ENCODE peak calls at places on chromosomes 1 and 21, in seven cellular contexts. O, I, X, Q, U, N and V are unnamed samples. For H3K27me3, the result is how much of the 10 kb centered on the place peaks cover.

GRCh38 chr1:25706146-25707089 is 89.8 kb downstream of the MAN1C1 start:
- DNase-seq in I (peak), Q (no peak), O (no peak), U (no peak), X (no peak), N (no peak), V (no peak)

GRCh38 chr1:53557830-53558784 is 98.9 kb downstream of the DMRTB1 start:
- DNase-seq in N (no peak), I (no peak), O (no peak), U (no peak), X (peak), Q (no peak), V (no peak)

GRCh38 chr21:28393279-28393678 is 599.4 kb downstream of the LTN1 start:
- DNase-seq in Q (no peak), N (no peak), O (peak), U (no peak), X (no peak), I (no peak), V (no peak)

GRCh38 chr1:161171696-161172095 is 5.5 kb downstream of the PPOX start:
- DNase-seq in X (no peak), I (no peak), U (no peak), O (no peak), N (no peak), Q (no peak), V (no peak)

GRCh38 chr1:62382581-62382980 is 54.3 kb upstream of the USP1 start:
- DNase-seq in U (no peak), Q (no peak), N (no peak), I (no peak), O (no peak), X (no peak), V (no peak)

GRCh38 chr21:26425576-26425975 is 147.5 kb downstream of the CYYR1 start:
- DNase-seq in X (no peak), N (no peak), O (no peak), U (no peak), I (no peak), Q (no peak), V (no peak)

GRCh38 chr1:114610546-114611245 is 29.3 kb upstream of the BCAS2 start:
- DNase-seq in Q (peak), N (no peak), X (no peak), I (no peak), O (peak), U (no peak), V (no peak)

GRCh38 chr1:165467706-165468105 is 22.8 kb upstream of the RXRG start:
- DNase-seq in U (no peak), O (no peak), I (no peak), N (no peak), X (no peak), Q (no peak), V (no peak)

GRCh38 chr1:219544163-219544846 is 68.6 kb downstream of the ZC3H11B start:
- DNase-seq in U (no peak), O (no peak), Q (peak), N (no peak), X (no peak), I (no peak), V (no peak)

GRCh38 chr1:92291372-92291999 is 7.3 kb downstream of the GLMN start:
- DNase-seq in N (no peak), X (no peak), Q (peak), O (peak), I (peak), U (peak), V (no peak)

GRCh38 chr1:74323937-74324473 is 88.8 kb downstream of the TNNI3K start:
- DNase-seq in Q (no peak), U (no peak), X (no peak), N (no peak), O (no peak), I (no peak), V (no peak)

GRCh38 chr1:45348966-45349677 is 8.9 kb upstream of the MUTYH start:
- DNase-seq in U (peak), I (peak), Q (no peak), N (no peak), O (no peak), X (no peak), V (no peak)

GRCh38 chr1:203069028-203069804 is 16.6 kb downstream of the MYOG start:
- DNase-seq in N (no peak), I (no peak), O (no peak), U (no peak), Q (no peak), X (no peak), V (no peak)

GRCh38 chr1:199242162-199242561 is 603.3 kb downstream of the PTPRC start:
- DNase-seq in O (no peak), Q (no peak), X (no peak), N (no peak), I (no peak), U (no peak), V (no peak)

GRCh38 chr1:159012495-159012894 is 2.8 kb downstream of the IFI16 start:
- DNase-seq in Q (peak), O (peak), I (no peak), U (no peak), X (no peak), N (no peak), V (no peak)

GRCh38 chr1:24254783-24255182 is 64.4 kb upstream of the GRHL3 start:
- DNase-seq in X (no peak), N (no peak), Q (no peak), O (no peak), U (no peak), I (peak), V (no peak)

GRCh38 chr1:54069792-54070548 is 16.6 kb downstream of the TCEANC2 start:
- DNase-seq in N (no peak), X (no peak), Q (peak), O (peak), I (peak), U (no peak), V (peak)

GRCh38 chr1:67700692-67701410 is 15.8 kb downstream of the GADD45A start:
- DNase-seq in I (peak), N (no peak), X (peak), Q (peak), O (peak), U (peak), V (peak)

GRCh38 chr1:67704351-67704750 is 19.4 kb downstream of the GADD45A start:
- DNase-seq in N (no peak), O (no peak), Q (no peak), I (no peak), U (no peak), X (no peak), V (no peak)

GRCh38 chr1:67701876-67702275 is 16.9 kb downstream of the GADD45A start:
- DNase-seq in N (no peak), I (no peak), U (no peak), O (no peak), X (no peak), Q (no peak), V (no peak)

GRCh38 chr1:67696708-67697107 is 11.7 kb downstream of the GADD45A start:
- DNase-seq in X (no peak), O (no peak), Q (no peak), I (no peak), U (no peak), N (no peak), V (no peak)

DNA sequence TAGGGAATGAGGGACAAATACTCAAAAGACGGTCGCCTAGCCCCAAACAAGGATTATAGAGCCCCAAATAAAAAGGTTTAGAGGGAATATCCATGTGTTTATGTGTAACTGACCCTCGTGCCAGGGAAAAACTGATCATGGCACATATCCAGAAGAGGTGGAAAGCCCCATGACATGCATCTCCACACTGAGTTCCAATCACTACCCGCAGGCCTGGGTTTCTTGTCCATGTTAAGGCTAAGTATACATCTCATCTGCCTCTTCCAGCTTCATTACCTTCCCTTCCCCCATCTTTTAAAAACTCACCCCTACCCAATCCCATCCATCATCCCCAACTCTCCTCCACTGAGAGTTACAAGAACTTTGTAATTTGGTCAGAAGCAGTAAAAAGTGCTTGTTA is 15.2 kb downstream of the GADD45A start:
- DNase-seq in U (no peak), X (no peak), Q (no peak), N (no peak), O (no peak), I (no peak), V (no peak)
- H3K4ac ChIP-seq in U (no peak), X (no peak), Q (no peak), N (no peak), O (peak), I (no peak), V (no peak)

GRCh38 chr1:3122311-3122710 is 53.3 kb downstream of the PRDM16 start:
- DNase-seq in Q (no peak), U (no peak), X (no peak), I (no peak), N (no peak), O (no peak), V (no peak)
- H3K27ac ChIP-seq in Q (no peak), U (no peak), X (no peak), I (no peak), N (no peak), O (no peak), V (no peak)

GRCh38 chr1:204711947-204712701 is 26.6 kb upstream of the LRRN2 start:
- DNase-seq in X (no peak), U (no peak), N (no peak), Q (no peak), I (peak), O (no peak), V (no peak)
- H3K27me3 ChIP-seq in X (under half), U (under half), N (half or more), Q (half or more), I (under half), O (under half), V (under half)

GRCh38 chr1:182860658-182861057 is 21.5 kb downstream of the DHX9 start:
- DNase-seq in I (no peak), X (no peak), N (no peak), O (no peak), U (no peak), Q (no peak), V (no peak)
- H3K4ac ChIP-seq in I (no peak), X (no peak), N (no peak), O (no peak), U (no peak), Q (no peak), V (no peak)

GRCh38 chr1:19071674-19072281 is 115.3 kb upstream of the IFFO2 start:
- DNase-seq in U (no peak), Q (no peak), O (no peak), X (no peak), N (no peak), I (no peak), V (no peak)

GRCh38 chr1:19073311-19074186 is 117.1 kb upstream of the IFFO2 start:
- DNase-seq in X (no peak), N (no peak), Q (no peak), I (no peak), U (no peak), O (no peak), V (no peak)

GRCh38 chr1:19070891-19071621 is 114.6 kb upstream of the IFFO2 start:
- DNase-seq in X (no peak), U (no peak), I (no peak), O (no peak), Q (no peak), N (no peak), V (no peak)

GRCh38 chr1:19074361-19074901 is 118.0 kb upstream of the IFFO2 start:
- DNase-seq in N (no peak), X (no peak), O (no peak), I (no peak), Q (no peak), U (no peak), V (no peak)

DNA sequence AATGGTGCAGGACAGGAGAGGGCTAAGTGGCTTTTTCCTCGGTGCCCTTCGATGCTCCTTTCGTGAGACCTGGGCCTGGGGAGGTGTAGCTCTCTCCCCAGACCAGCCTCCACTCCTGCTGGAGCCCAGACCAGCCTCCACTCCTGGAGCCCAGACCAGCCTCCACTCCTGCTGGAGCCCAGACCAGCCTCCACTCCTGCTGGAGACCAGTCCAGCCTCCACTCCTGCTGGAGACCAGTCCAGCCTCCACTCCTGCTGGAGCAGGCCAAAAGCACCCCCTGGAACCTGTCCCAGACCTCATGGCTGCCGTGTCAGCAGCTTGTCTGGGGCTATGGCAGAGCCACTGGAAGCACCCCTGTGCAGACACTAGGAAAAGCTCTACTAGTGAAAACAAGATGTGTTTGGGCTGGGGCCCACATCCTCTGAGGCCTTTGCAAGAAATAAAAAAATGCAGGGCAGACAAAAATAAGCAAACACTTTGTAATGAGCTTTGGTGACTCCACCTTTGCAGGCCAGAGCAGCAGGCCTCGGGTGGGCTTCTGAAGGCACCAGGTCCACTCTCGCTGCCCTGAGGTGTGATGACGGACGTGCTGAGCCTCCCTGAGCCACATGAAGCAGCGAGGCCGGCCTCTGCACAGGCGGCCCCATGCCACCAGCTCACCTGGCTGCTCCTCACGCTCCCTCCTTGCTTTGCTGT is 116.0 kb upstream of the IFFO2 start:
- DNase-seq in X (no peak), N (no peak), U (no peak), I (no peak), Q (no peak), O (no peak), V (no peak)
- H3K27ac ChIP-seq in X (no peak), N (no peak), U (no peak), I (no peak), Q (no peak), O (no peak), V (no peak)

GRCh38 chr1:181490276-181490675 is 7.0 kb downstream of the CACNA1E start:
- DNase-seq in X (no peak), Q (no peak), U (no peak), O (no peak), I (no peak), N (no peak), V (no peak)
- H3K27me3 ChIP-seq in X (under half), Q (half or more), U (under half), O (under half), I (under half), N (under half), V (under half)

GRCh38 chr1:17161137-17161700 is 42.0 kb upstream of the PADI2 start:
- DNase-seq in N (peak), I (no peak), U (no peak), O (peak), Q (no peak), X (no peak), V (no peak)

GRCh38 chr1:17158961-17159360 is 39.7 kb upstream of the PADI2 start:
- DNase-seq in U (no peak), X (no peak), I (no peak), N (no peak), O (no peak), Q (no peak), V (no peak)

GRCh38 chr1:17155257-17155895 is 36.1 kb upstream of the PADI2 start:
- DNase-seq in U (peak), I (no peak), O (no peak), X (peak), Q (no peak), N (no peak), V (no peak)

DNA sequence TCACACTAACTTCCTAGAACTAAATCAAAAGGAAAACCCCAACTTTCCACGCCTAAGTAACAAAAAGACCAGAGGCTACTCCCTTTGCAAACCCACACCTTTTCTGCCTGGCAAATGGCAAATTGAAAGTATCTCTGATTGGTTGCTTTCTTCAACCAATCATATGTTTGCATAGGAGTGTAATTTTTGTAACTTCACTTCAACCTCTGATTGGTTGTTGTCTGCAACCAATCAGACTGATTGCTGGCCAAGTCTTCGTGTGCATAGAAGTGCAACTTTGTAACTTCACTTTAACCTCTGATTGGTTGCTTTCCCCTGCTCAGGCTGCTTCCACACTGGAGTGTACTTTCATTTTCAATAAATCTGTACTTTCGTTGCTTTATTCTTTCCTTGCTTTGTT is 36.9 kb upstream of the PADI2 start:
- DNase-seq in N (no peak), I (no peak), X (peak), U (no peak), Q (peak), O (peak), V (no peak)
- H3K4ac ChIP-seq in N (no peak), I (no peak), X (no peak), U (no peak), Q (no peak), O (no peak), V (no peak)

DNA sequence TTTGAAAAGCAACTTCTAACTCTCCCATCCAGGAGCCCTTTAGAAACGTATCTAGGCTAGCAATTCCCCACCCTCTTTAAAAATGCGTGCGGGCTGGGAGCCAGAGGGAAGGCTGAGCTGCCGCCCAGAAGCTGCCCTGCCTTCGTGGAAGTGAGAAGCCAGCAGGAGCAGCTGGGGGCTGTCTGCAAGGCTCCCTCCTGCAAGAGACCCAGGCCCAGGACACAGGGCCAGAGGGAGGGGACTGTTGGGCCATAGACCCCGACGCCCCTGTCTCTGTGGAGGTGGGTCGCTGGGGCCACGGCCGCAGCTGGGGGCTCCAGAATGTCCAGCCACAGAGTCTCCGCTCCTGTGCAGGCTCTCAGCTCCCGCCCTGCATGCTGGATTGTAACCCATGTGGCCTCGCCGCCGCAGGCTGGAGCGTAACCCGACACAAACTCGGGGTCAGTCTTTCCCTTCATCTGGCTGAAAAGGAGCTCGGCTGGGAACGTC is 31.0 kb upstream of the COL6A2 start:
- DNase-seq in I (no peak), O (peak), X (peak), Q (no peak), U (peak), N (no peak), V (no peak)
- H3K27ac ChIP-seq in I (no peak), O (peak), X (no peak), Q (no peak), U (no peak), N (no peak), V (no peak)